ENCODE peak calls at places on chromosomes 11 and 22, in eight cellular contexts. K is effector memory CD4-positive, alpha-beta T cell; O is choroid plexus epithelial cell; F is GM23338; C is fibroblast of lung; B is lower leg skin; Q is HL-60; R is HCT116. N is an unnamed sample.

GRCh38 chr11:43774786-43775185 is 94.2 kb downstream of the HSD17B12 start:
- DNase-seq in K (no peak), O (no peak), F (no peak), C (no peak), B (no peak), Q (no peak), R (no peak), N (no peak)

GRCh38 chr11:56624661-56625110 is 10.0 kb upstream of the OR5M1 start:
- DNase-seq in K (no peak), O (peak; percentile 45), F (peak; percentile 83), C (peak; percentile 41), B (no peak), Q (no peak), R (no peak), N (no peak)

GRCh38 chr11:69122642-69123431 is 32.9 kb upstream of the SMIM38 start:
- DNase-seq in K (peak; percentile 25), O (peak; percentile 76), F (peak; percentile 92), C (peak; percentile 84), B (no peak), Q (no peak), R (peak; percentile 92), N (peak; percentile 35)

GRCh38 chr11:106468531-106468930 is 391.1 kb downstream of the AASDHPPT start:
- DNase-seq in K (no peak), O (peak; percentile 14), F (no peak), C (no peak), B (no peak), Q (no peak), R (no peak), N (no peak)

GRCh38 chr11:64018310-64018709 is 17.4 kb upstream of the FLRT1 start:
- DNase-seq in K (no peak), O (no peak), F (no peak), C (no peak), B (no peak), Q (no peak), R (no peak), N (no peak)

GRCh38 chr11:125287467-125288232 is 123.1 kb downstream of the PKNOX2 start:
- DNase-seq in K (no peak), O (no peak), F (no peak), C (peak; percentile 74), B (no peak), Q (no peak), R (no peak), N (no peak)

GRCh38 chr22:31179345-31179744 is 19.4 kb downstream of the RNF185 start:
- DNase-seq in K (no peak), O (no peak), F (no peak), C (peak; percentile 68), B (no peak), Q (no peak), R (no peak), N (no peak)

GRCh38 chr22:28711820-28712777 is 29.5 kb downstream of the CHEK2 start:
- DNase-seq in K (no peak), O (peak; percentile 96), F (no peak), C (peak; percentile 96), B (no peak), Q (peak; percentile 35), R (no peak), N (no peak)

GRCh38 chr22:40654522-40655167 is 18.1 kb upstream of the MRTFA start:
- DNase-seq in K (no peak), O (peak; percentile 71), F (peak; percentile 39), C (peak; percentile 84), B (no peak), Q (no peak), R (no peak), N (no peak)

GRCh38 chr11:25547293-25547692 is 784.6 kb upstream of the ANO3 start:
- DNase-seq in K (no peak), O (no peak), F (no peak), C (no peak), B (no peak), Q (no peak), R (no peak), N (no peak)

GRCh38 chr11:1570896-1571759 is 943 bp downstream of the DUSP8 start:
- DNase-seq in K (no peak), O (peak; percentile 5), F (peak; percentile 70), C (no peak), B (no peak), Q (no peak), R (no peak), N (no peak)

GRCh38 chr22:36571991-36572390 is 43.0 kb upstream of the EIF3D start:
- DNase-seq in K (no peak), O (no peak), F (no peak), C (no peak), B (no peak), Q (no peak), R (no peak), N (no peak)

GRCh38 chr11:132898021-132898420 is 634.3 kb downstream of the OPCML start:
- DNase-seq in K (no peak), O (peak; percentile 42), F (no peak), C (peak; percentile 69), B (no peak), Q (no peak), R (no peak), N (no peak)

GRCh38 chr22:49052560-49052959 is 775.1 kb downstream of the BRD1 start:
- DNase-seq in K (no peak), O (no peak), F (no peak), C (no peak), B (no peak), Q (no peak), R (no peak), N (no peak)
- H3K4me3 ChIP-seq in K (peak overlapping the region; percentile 43), O (no peak overlapping the region), F (no peak overlapping the region), C (no peak overlapping the region), B (no peak overlapping the region), Q (no peak overlapping the region), R (no peak overlapping the region), N (no peak overlapping the region)

GRCh38 chr11:62556872-62557631 is 10.4 kb upstream of the AHNAK start:
- DNase-seq in K (no peak), O (no peak), F (no peak), C (no peak), B (peak; percentile 87), Q (no peak), R (no peak), N (peak; percentile 77)

GRCh38 chr11:62553839-62554361 is 7.3 kb upstream of the AHNAK start:
- DNase-seq in K (no peak), O (peak; percentile 62), F (no peak), C (peak; percentile 93), B (no peak), Q (no peak), R (peak; percentile 68), N (no peak)

GRCh38 chr11:62554377-62554776 is 7.8 kb upstream of the AHNAK start:
- DNase-seq in K (no peak), O (no peak), F (peak; percentile 45), C (no peak), B (peak; percentile 93), Q (no peak), R (no peak), N (no peak)

GRCh38 chr11:62556102-62556871 is 9.7 kb upstream of the AHNAK start:
- DNase-seq in K (peak; percentile 83), O (peak; percentile 90), F (peak; percentile 91), C (peak; percentile 92), B (peak; percentile 98), Q (peak; percentile 98), R (peak; percentile 93), N (peak; percentile 70)

DNA sequence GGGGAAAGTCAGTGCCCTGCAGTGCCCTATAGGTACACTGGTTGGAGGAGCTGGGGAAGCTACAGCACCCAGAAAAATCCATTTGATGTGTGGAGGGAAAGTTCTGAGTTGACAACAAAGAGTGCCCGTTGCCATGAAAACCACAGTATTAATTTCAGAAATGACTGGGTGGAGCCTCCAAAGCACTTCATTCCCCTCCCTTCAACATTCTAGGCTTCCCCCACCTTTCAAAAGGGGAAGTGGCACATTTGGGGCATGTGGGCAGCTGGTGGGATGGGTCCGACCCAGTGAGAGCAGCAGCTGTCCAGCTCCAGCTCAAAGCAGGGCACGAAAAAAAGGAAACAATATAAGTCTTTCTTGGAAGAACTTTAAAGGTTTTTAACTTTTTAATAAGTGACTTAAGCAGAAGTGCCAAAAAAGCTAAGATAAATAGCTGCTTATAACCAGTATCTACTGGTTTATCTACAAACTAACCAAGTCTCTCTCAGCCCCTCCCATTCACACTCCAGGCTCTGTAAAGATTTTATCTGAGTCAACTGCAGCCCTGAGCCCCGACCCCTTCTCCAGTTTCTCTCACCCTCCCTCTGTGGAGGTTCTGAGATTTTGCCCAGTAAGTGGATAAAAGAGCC is 9.0 kb upstream of the AHNAK start:
- DNase-seq in K (peak; percentile 73), O (peak; percentile 69), F (peak; percentile 32), C (peak; percentile 48), B (peak; percentile 85), Q (peak; percentile 85), R (no peak), N (peak; percentile 80)
- H3K4me3 ChIP-seq in K (peak overlapping the region; percentile 44), O (no peak overlapping the region), F (no peak overlapping the region), C (peak overlapping the region; percentile 34), B (no peak overlapping the region), Q (no peak overlapping the region), R (peak overlapping the region; percentile 36), N (peak overlapping the region; percentile 5)

GRCh38 chr11:4187055-4187988 is 92.7 kb downstream of the RRM1 start:
- DNase-seq in K (peak; percentile 61), O (peak; percentile 81), F (peak; percentile 91), C (peak; percentile 83), B (peak; percentile 98), Q (peak; percentile 42), R (peak; percentile 29), N (no peak)

GRCh38 chr11:4185561-4185960 is 91.0 kb downstream of the RRM1 start:
- DNase-seq in K (no peak), O (no peak), F (no peak), C (no peak), B (no peak), Q (no peak), R (no peak), N (no peak)

GRCh38 chr11:4183410-4184057 is 88.9 kb downstream of the RRM1 start:
- DNase-seq in K (no peak), O (no peak), F (no peak), C (no peak), B (no peak), Q (no peak), R (no peak), N (no peak)

GRCh38 chr11:4184163-4184916 is 89.7 kb downstream of the RRM1 start:
- DNase-seq in K (no peak), O (peak; percentile 18), F (no peak), C (no peak), B (no peak), Q (no peak), R (no peak), N (no peak)

GRCh38 chr11:4186464-4187054 is 92.0 kb downstream of the RRM1 start:
- DNase-seq in K (no peak), O (no peak), F (no peak), C (no peak), B (no peak), Q (no peak), R (no peak), N (no peak)
- H3K4me3 ChIP-seq in K (peak overlapping the region; percentile 59), O (peak overlapping the region; percentile 71), F (peak overlapping the region; percentile 78), C (peak overlapping the region; percentile 70), B (no peak overlapping the region), Q (peak overlapping the region; percentile 68), R (peak overlapping the region; percentile 53), N (peak overlapping the region; percentile 61)

DNA sequence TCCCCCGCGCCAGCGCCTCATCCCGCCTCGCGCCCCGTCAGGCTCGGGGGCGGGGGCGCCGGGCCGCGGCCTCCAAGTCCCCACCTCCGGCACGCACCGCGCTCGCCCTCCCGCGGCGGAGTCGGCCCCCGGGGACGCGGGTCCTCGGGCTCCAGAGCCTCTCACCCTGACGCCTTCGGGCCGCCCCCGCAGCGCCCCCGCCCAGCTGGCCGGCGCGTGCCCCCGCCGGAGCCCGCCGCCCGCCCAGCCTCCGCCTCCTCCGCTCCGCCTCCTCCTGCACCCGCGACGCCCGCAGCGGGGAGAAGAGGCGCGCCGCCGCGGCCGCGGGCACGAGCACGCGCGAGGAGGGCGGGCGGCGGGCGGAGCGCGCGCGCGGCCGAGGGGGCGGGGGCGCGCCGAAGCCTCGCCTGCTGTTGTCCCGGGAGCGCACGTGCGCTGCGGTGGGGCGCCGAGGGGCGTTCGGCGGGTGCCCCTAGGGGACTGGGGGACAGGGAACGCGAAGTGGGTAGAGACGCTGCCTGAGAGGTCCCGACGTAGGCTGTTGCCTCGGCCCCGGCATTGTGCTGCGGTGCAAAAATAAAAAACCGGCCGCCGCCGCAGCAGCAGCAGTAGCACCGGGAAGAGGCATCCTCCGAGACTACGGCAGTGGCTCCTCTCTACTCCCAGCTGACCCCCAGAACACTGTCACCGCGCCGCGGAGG is 87.4 kb upstream of the ARHGAP32 start:
- DNase-seq in K (peak; percentile 39), O (peak; percentile 77), F (peak; percentile 89), C (peak; percentile 78), B (peak; percentile 91), Q (peak; percentile 35), R (peak; percentile 37), N (no peak)
- H3K4me3 ChIP-seq in K (peak overlapping the region; percentile 49), O (peak overlapping the region; percentile 73), F (peak overlapping the region; percentile 78), C (peak overlapping the region; percentile 61), B (peak overlapping the region; percentile 25), Q (peak overlapping the region; percentile 50), R (no peak overlapping the region), N (peak overlapping the region; percentile 17)